ENCODE peak calls at places on chromosome 11, in nine cellular contexts. One of them, this sample, is unnamed. For H3K4me1, the result is how much of the 10 kb centered on the place peaks cover.

GRCh38 chr11:22138264-22138663 is 54.6 kb upstream of the ANO5 start:
- DNase-seq in ovary: no peak
- DNase-seq in kidney: no peak
- DNase-seq in GM23248: no peak
- DNase-seq in OCI-LY7: no peak
- DNase-seq in breast epithelium: no peak
- DNase-seq in IMR-90: no peak
- DNase-seq in adrenal gland: no peak
- DNase-seq in CD8-positive, alpha-beta memory T cell: no peak
- DNase-seq in this sample: no peak

GRCh38 chr11:12122083-12122482 is 11.7 kb downstream of the MICAL2 start:
- DNase-seq in GM23248: peak
- DNase-seq in OCI-LY7: no peak
- DNase-seq in CD8-positive, alpha-beta memory T cell: no peak
- DNase-seq in kidney: no peak
- DNase-seq in ovary: no peak
- DNase-seq in IMR-90: no peak
- DNase-seq in adrenal gland: no peak
- DNase-seq in breast epithelium: no peak
- DNase-seq in this sample: no peak

GRCh38 chr11:18063131-18063530 is 17.1 kb upstream of the TPH1 start:
- DNase-seq in IMR-90: no peak
- DNase-seq in OCI-LY7: no peak
- DNase-seq in breast epithelium: peak
- DNase-seq in ovary: no peak
- DNase-seq in GM23248: no peak
- DNase-seq in kidney: no peak
- DNase-seq in CD8-positive, alpha-beta memory T cell: no peak
- DNase-seq in adrenal gland: no peak
- DNase-seq in this sample: peak

GRCh38 chr11:87331273-87331672 is 293.5 kb downstream of the TMEM135 start:
- DNase-seq in OCI-LY7: no peak
- DNase-seq in adrenal gland: no peak
- DNase-seq in kidney: no peak
- DNase-seq in ovary: no peak
- DNase-seq in CD8-positive, alpha-beta memory T cell: no peak
- DNase-seq in IMR-90: no peak
- DNase-seq in GM23248: no peak
- DNase-seq in breast epithelium: no peak
- DNase-seq in this sample: no peak

GRCh38 chr11:70637949-70638598 is 239.7 kb downstream of the CTTN start:
- DNase-seq in CD8-positive, alpha-beta memory T cell: no peak
- DNase-seq in kidney: no peak
- DNase-seq in GM23248: no peak
- DNase-seq in breast epithelium: no peak
- DNase-seq in IMR-90: no peak
- DNase-seq in OCI-LY7: no peak
- DNase-seq in ovary: no peak
- DNase-seq in adrenal gland: no peak
- DNase-seq in this sample: no peak

GRCh38 chr11:134660416-134660815 is 248.4 kb upstream of the B3GAT1 start:
- DNase-seq in kidney: no peak
- DNase-seq in CD8-positive, alpha-beta memory T cell: no peak
- DNase-seq in IMR-90: no peak
- DNase-seq in OCI-LY7: no peak
- DNase-seq in ovary: no peak
- DNase-seq in GM23248: no peak
- DNase-seq in adrenal gland: peak
- DNase-seq in breast epithelium: no peak
- DNase-seq in this sample: no peak

GRCh38 chr11:130223291-130223971 is 63.8 kb downstream of the ST14 start:
- DNase-seq in OCI-LY7: no peak
- DNase-seq in ovary: no peak
- DNase-seq in GM23248: no peak
- DNase-seq in kidney: peak
- DNase-seq in breast epithelium: no peak
- DNase-seq in IMR-90: no peak
- DNase-seq in adrenal gland: peak
- DNase-seq in CD8-positive, alpha-beta memory T cell: no peak
- DNase-seq in this sample: no peak

GRCh38 chr11:5689551-5689983 is at the start of gene TRIM22:
- DNase-seq in IMR-90: peak
- DNase-seq in OCI-LY7: peak
- DNase-seq in breast epithelium: peak
- DNase-seq in GM23248: peak
- DNase-seq in adrenal gland: no peak
- DNase-seq in CD8-positive, alpha-beta memory T cell: peak
- DNase-seq in ovary: peak
- DNase-seq in kidney: peak
- DNase-seq in this sample: no peak

GRCh38 chr11:102966011-102966410 is 10.5 kb upstream of the MMP13 start:
- DNase-seq in OCI-LY7: no peak
- DNase-seq in ovary: no peak
- DNase-seq in breast epithelium: no peak
- DNase-seq in CD8-positive, alpha-beta memory T cell: no peak
- DNase-seq in GM23248: no peak
- DNase-seq in kidney: no peak
- DNase-seq in IMR-90: no peak
- DNase-seq in adrenal gland: no peak
- DNase-seq in this sample: no peak

GRCh38 chr11:61860054-61860903 is 31.1 kb downstream of the FADS3 start:
- DNase-seq in IMR-90: no peak
- DNase-seq in kidney: no peak
- DNase-seq in ovary: peak
- DNase-seq in OCI-LY7: no peak
- DNase-seq in CD8-positive, alpha-beta memory T cell: no peak
- DNase-seq in adrenal gland: peak
- DNase-seq in breast epithelium: peak
- DNase-seq in GM23248: no peak
- DNase-seq in this sample: peak

GRCh38 chr11:86990520-86990919 is 35.3 kb upstream of the FZD4 start:
- DNase-seq in OCI-LY7: no peak
- DNase-seq in breast epithelium: no peak
- DNase-seq in kidney: no peak
- DNase-seq in ovary: no peak
- DNase-seq in adrenal gland: no peak
- DNase-seq in IMR-90: peak
- DNase-seq in GM23248: peak
- DNase-seq in CD8-positive, alpha-beta memory T cell: no peak
- DNase-seq in this sample: no peak

GRCh38 chr11:117172678-117173421 is 5.7 kb upstream of the SIDT2 start:
- DNase-seq in GM23248: no peak
- DNase-seq in adrenal gland: peak
- DNase-seq in ovary: no peak
- DNase-seq in IMR-90: no peak
- DNase-seq in OCI-LY7: no peak
- DNase-seq in kidney: no peak
- DNase-seq in CD8-positive, alpha-beta memory T cell: no peak
- DNase-seq in breast epithelium: no peak
- DNase-seq in this sample: no peak

GRCh38 chr11:64713781-64714363 is 9.1 kb downstream of the NRXN2 start:
- DNase-seq in kidney: no peak
- DNase-seq in ovary: no peak
- DNase-seq in GM23248: no peak
- DNase-seq in adrenal gland: no peak
- DNase-seq in CD8-positive, alpha-beta memory T cell: no peak
- DNase-seq in breast epithelium: no peak
- DNase-seq in OCI-LY7: no peak
- DNase-seq in IMR-90: no peak
- DNase-seq in this sample: no peak

GRCh38 chr11:1853376-1854131 is 670 bp downstream of the LSP1 start:
- DNase-seq in kidney: peak
- DNase-seq in CD8-positive, alpha-beta memory T cell: no peak
- DNase-seq in GM23248: no peak
- DNase-seq in breast epithelium: no peak
- DNase-seq in ovary: no peak
- DNase-seq in IMR-90: no peak
- DNase-seq in OCI-LY7: peak
- DNase-seq in adrenal gland: no peak
- DNase-seq in this sample: no peak
- H3K4me1 ChIP-seq in kidney: under half
- H3K4me1 ChIP-seq in CD8-positive, alpha-beta memory T cell: half or more
- H3K4me1 ChIP-seq in GM23248: under half
- H3K4me1 ChIP-seq in breast epithelium: under half
- H3K4me1 ChIP-seq in ovary: under half
- H3K4me1 ChIP-seq in IMR-90: under half
- H3K4me1 ChIP-seq in OCI-LY7: half or more
- H3K4me1 ChIP-seq in adrenal gland: under half
- H3K4me1 ChIP-seq in this sample: under half

DNA sequence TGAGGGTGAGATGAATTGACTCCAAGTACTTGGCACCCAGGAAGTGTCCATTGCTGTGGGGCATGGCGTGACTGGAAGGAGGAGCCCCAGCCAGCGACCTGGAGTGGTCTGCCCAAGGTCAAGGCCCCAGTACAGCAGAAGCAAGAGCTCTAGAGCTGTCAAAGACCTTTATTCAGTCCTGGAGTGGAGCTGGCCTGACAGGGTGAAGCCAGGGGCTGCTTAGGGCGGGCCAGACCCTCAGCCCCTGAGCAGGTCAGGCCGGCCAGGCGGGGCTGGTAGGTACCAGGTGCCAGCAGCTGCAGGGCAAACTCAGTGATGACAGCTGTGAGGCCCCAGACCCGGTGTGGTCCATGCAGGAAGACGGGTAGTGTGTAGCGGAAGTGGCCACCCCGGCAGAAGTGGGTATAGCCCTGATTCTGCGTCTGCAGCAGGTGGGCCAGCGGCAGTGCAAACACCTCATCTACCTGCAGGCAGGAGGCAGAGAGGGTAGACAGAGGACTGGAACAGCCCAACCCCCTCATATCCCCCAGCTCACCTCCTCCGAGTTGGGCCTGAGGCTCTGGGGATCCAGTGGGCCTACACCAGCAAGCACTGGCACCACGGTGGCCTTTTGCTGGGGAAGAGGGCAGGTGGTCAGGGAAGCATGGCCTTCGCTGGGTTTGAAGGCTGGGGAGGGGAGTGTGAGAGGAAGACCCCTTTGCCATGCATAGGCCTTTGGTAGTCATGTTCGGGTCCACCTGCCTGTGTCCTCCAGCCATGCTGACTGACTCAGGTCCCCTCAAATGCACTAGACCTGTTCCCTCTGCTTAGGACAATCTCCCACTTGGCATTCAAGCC is 1.7 kb downstream of the NUDT8 start:
- DNase-seq in IMR-90: no peak
- DNase-seq in OCI-LY7: no peak
- DNase-seq in kidney: peak
- DNase-seq in adrenal gland: no peak
- DNase-seq in ovary: no peak
- DNase-seq in GM23248: no peak
- DNase-seq in breast epithelium: no peak
- DNase-seq in CD8-positive, alpha-beta memory T cell: no peak
- DNase-seq in this sample: peak
- H3K27ac ChIP-seq in IMR-90: no peak
- H3K27ac ChIP-seq in OCI-LY7: no peak
- H3K27ac ChIP-seq in kidney: no peak
- H3K27ac ChIP-seq in adrenal gland: no peak
- H3K27ac ChIP-seq in ovary: no peak
- H3K27ac ChIP-seq in GM23248: no peak
- H3K27ac ChIP-seq in breast epithelium: peak
- H3K27ac ChIP-seq in CD8-positive, alpha-beta memory T cell: no peak
- H3K27ac ChIP-seq in this sample: no peak

GRCh38 chr11:132347156-132348090 is 977.0 kb downstream of the NTM start:
- DNase-seq in breast epithelium: no peak
- DNase-seq in adrenal gland: no peak
- DNase-seq in kidney: no peak
- DNase-seq in GM23248: no peak
- DNase-seq in OCI-LY7: no peak
- DNase-seq in CD8-positive, alpha-beta memory T cell: no peak
- DNase-seq in ovary: no peak
- DNase-seq in IMR-90: no peak
- DNase-seq in this sample: no peak
- H3K4me1 ChIP-seq in breast epithelium: under half
- H3K4me1 ChIP-seq in adrenal gland: under half
- H3K4me1 ChIP-seq in kidney: under half
- H3K4me1 ChIP-seq in GM23248: under half
- H3K4me1 ChIP-seq in OCI-LY7: under half
- H3K4me1 ChIP-seq in CD8-positive, alpha-beta memory T cell: under half
- H3K4me1 ChIP-seq in ovary: under half
- H3K4me1 ChIP-seq in IMR-90: under half
- H3K4me1 ChIP-seq in this sample: under half

GRCh38 chr11:111412293-111412692 is 33.2 kb upstream of the POU2AF1 start:
- DNase-seq in GM23248: no peak
- DNase-seq in OCI-LY7: no peak
- DNase-seq in CD8-positive, alpha-beta memory T cell: no peak
- DNase-seq in breast epithelium: no peak
- DNase-seq in IMR-90: no peak
- DNase-seq in adrenal gland: no peak
- DNase-seq in ovary: no peak
- DNase-seq in kidney: no peak
- DNase-seq in this sample: no peak

GRCh38 chr11:111414936-111415335 is 35.9 kb upstream of the POU2AF1 start:
- DNase-seq in adrenal gland: no peak
- DNase-seq in kidney: no peak
- DNase-seq in breast epithelium: no peak
- DNase-seq in ovary: no peak
- DNase-seq in CD8-positive, alpha-beta memory T cell: no peak
- DNase-seq in GM23248: no peak
- DNase-seq in IMR-90: no peak
- DNase-seq in OCI-LY7: peak
- DNase-seq in this sample: no peak

GRCh38 chr11:111416231-111416960 is 37.3 kb upstream of the POU2AF1 start:
- DNase-seq in CD8-positive, alpha-beta memory T cell: no peak
- DNase-seq in OCI-LY7: peak
- DNase-seq in kidney: no peak
- DNase-seq in breast epithelium: no peak
- DNase-seq in IMR-90: no peak
- DNase-seq in ovary: no peak
- DNase-seq in adrenal gland: no peak
- DNase-seq in GM23248: no peak
- DNase-seq in this sample: no peak

GRCh38 chr11:111413849-111414248 is 34.8 kb upstream of the POU2AF1 start:
- DNase-seq in ovary: no peak
- DNase-seq in adrenal gland: no peak
- DNase-seq in GM23248: no peak
- DNase-seq in kidney: no peak
- DNase-seq in CD8-positive, alpha-beta memory T cell: no peak
- DNase-seq in breast epithelium: no peak
- DNase-seq in IMR-90: no peak
- DNase-seq in OCI-LY7: no peak
- DNase-seq in this sample: no peak

DNA sequence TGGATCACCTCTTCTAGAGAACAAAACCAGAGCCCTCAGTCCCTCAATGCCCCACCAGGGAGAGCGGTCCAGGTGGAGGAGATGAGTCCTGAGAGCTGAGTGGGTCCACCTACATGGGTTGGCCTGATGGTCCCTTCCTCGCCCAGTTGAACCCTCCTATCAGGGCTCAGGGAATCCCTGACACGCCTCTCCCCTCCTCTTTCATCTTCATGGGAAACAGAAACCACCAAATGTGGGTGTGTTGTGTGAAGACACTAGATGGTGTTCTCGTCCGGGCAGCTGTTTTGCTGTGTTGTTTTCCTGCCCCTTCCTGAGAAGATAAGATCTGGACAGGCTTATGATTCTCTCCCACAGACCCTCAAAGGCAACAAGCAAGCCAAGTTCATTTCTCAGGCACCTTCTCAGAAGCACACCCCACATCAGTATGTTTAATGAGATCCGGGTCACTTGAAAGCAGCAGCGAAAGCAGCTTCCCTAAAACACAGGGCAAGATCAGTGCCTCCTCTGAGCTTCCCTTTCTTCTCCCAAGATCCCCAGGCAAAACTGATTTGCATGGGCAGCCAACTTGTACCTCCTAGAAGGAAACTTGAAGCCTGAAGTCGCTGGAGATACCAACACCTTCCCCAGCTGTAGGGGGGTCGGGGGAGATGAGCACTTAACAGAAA is 35.3 kb upstream of the POU2AF1 start:
- DNase-seq in adrenal gland: no peak
- DNase-seq in ovary: no peak
- DNase-seq in IMR-90: no peak
- DNase-seq in breast epithelium: no peak
- DNase-seq in GM23248: no peak
- DNase-seq in OCI-LY7: peak
- DNase-seq in kidney: no peak
- DNase-seq in CD8-positive, alpha-beta memory T cell: no peak
- DNase-seq in this sample: no peak
- H3K27ac ChIP-seq in adrenal gland: no peak
- H3K27ac ChIP-seq in ovary: no peak
- H3K27ac ChIP-seq in IMR-90: no peak
- H3K27ac ChIP-seq in breast epithelium: no peak
- H3K27ac ChIP-seq in GM23248: no peak
- H3K27ac ChIP-seq in OCI-LY7: peak
- H3K27ac ChIP-seq in kidney: no peak
- H3K27ac ChIP-seq in CD8-positive, alpha-beta memory T cell: no peak
- H3K27ac ChIP-seq in this sample: no peak

This sample was measured in pancreas.